ENCODE peak calls at places on chromosomes 13 and 19, in six cellular contexts. M, B, A, J, S and X are unnamed samples.

GRCh38 chr13:68369739-68370138 is 1139.6 kb upstream of the PCDH9 start:
- DNase-seq in M (no peak), B (no peak), A (no peak), J (no peak), S (no peak), X (no peak)

GRCh38 chr13:27183561-27184147 is 12.0 kb upstream of the USP12 start:
- DNase-seq in M (no peak), B (no peak), A (no peak), J (no peak), S (no peak), X (no peak)

GRCh38 chr19:56933014-56933705 is 92.6 kb upstream of the PEG3 start:
- DNase-seq in M (no peak), B (no peak), A (no peak), J (no peak), S (no peak), X (no peak)

GRCh38 chr13:93450226-93450625 is 223.6 kb downstream of the GPC6 start:
- DNase-seq in M (no peak), B (no peak), A (no peak), J (no peak), S (no peak), X (peak; percentile 33)

GRCh38 chr19:8069116-8069973 is 16.8 kb downstream of the CCL25 start:
- DNase-seq in M (no peak), B (no peak), A (no peak), J (no peak), S (no peak), X (no peak)

GRCh38 chr13:85543144-85543543 is 256.1 kb downstream of the SLITRK6 start:
- DNase-seq in M (no peak), B (no peak), A (no peak), J (no peak), S (no peak), X (no peak)

GRCh38 chr19:50551713-50552187 is 16.5 kb downstream of the LRRC4B start:
- DNase-seq in M (no peak), B (no peak), A (no peak), J (no peak), S (no peak), X (no peak)

GRCh38 chr19:1836458-1837221 is 11.6 kb downstream of the REXO1 start:
- DNase-seq in M (no peak), B (no peak), A (no peak), J (no peak), S (no peak), X (no peak)

GRCh38 chr13:108595416-108596257 is 33.8 kb upstream of the MYO16 start:
- DNase-seq in M (no peak), B (no peak), A (no peak), J (no peak), S (no peak), X (no peak)

GRCh38 chr19:485583-486236 is 10.6 kb upstream of the MADCAM1 start:
- DNase-seq in M (peak; percentile 56), B (peak; percentile 48), A (no peak), J (peak; percentile 74), S (no peak), X (no peak)

GRCh38 chr13:46520188-46520587 is 32.8 kb upstream of the LRCH1 start:
- DNase-seq in M (no peak), B (no peak), A (no peak), J (no peak), S (no peak), X (no peak)

GRCh38 chr19:929523-930258 is 3.9 kb downstream of the ARID3A start:
- DNase-seq in M (no peak), B (no peak), A (no peak), J (no peak), S (peak; percentile 13), X (no peak)

GRCh38 chr19:34172661-34173144 is 399 bp downstream of the LSM14A start:
- DNase-seq in M (no peak), B (peak; percentile 31), A (peak; percentile 25), J (no peak), S (no peak), X (peak; percentile 14)

GRCh38 chr19:28148554-28148953 is 1064.4 kb downstream of the UQCRFS1 start:
- DNase-seq in M (no peak), B (no peak), A (no peak), J (no peak), S (no peak), X (no peak)

GRCh38 chr13:49627831-49628652 is at the start of gene ARL11:
- DNase-seq in M (no peak), B (peak; percentile 64), A (peak; percentile 35), J (peak; percentile 85), S (no peak), X (peak; percentile 72)

GRCh38 chr19:1259206-1259872 is 9.8 kb upstream of the CIRBP start:
- DNase-seq in M (peak; percentile 84), B (peak; percentile 85), A (peak; percentile 63), J (peak; percentile 94), S (peak; percentile 67), X (no peak)

GRCh38 chr13:108566413-108567170 is 62.8 kb upstream of the MYO16 start:
- DNase-seq in M (no peak), B (no peak), A (no peak), J (no peak), S (no peak), X (no peak)

GRCh38 chr19:17296278-17296677 is 6.9 kb downstream of the ABHD8 start:
- DNase-seq in M (no peak), B (no peak), A (no peak), J (no peak), S (no peak), X (no peak)

GRCh38 chr13:49806126-49806536 is 13.6 kb upstream of the KPNA3 start:
- DNase-seq in M (no peak), B (no peak), A (no peak), J (no peak), S (no peak), X (no peak)

GRCh38 chr13:67303661-67304333 is 73.7 kb upstream of the PCDH9 start:
- DNase-seq in M (no peak), B (no peak), A (no peak), J (no peak), S (no peak), X (no peak)

GRCh38 chr13:84296386-84296785 is 414.1 kb upstream of the SLITRK1 start:
- DNase-seq in M (no peak), B (no peak), A (no peak), J (no peak), S (no peak), X (no peak)

GRCh38 chr13:46844431-46844830 is 47.5 kb upstream of the ESD start:
- DNase-seq in M (no peak), B (no peak), A (no peak), J (no peak), S (no peak), X (no peak)

GRCh38 chr13:35712907-35713685 is 236.6 kb upstream of the MAB21L1 start:
- DNase-seq in M (no peak), B (no peak), A (no peak), J (no peak), S (no peak), X (peak; percentile 63)

GRCh38 chr19:1651061-1651547 is 1.3 kb downstream of the TCF3 start:
- DNase-seq in M (peak; percentile 54), B (no peak), A (peak; percentile 51), J (no peak), S (no peak), X (peak; percentile 62)

GRCh38 chr19:33268162-33268991 is 34.0 kb downstream of the CEBPA start:
- DNase-seq in M (no peak), B (no peak), A (no peak), J (peak; percentile 55), S (no peak), X (no peak)

GRCh38 chr13:44333950-44334675 is 39.5 kb upstream of the SERP2 start:
- DNase-seq in M (no peak), B (no peak), A (no peak), J (no peak), S (no peak), X (no peak)

GRCh38 chr19:23378948-23379347 is 16.3 kb downstream of the ZNF91 start:
- DNase-seq in M (no peak), B (no peak), A (no peak), J (no peak), S (no peak), X (no peak)

GRCh38 chr19:38362076-38362945 is 12.1 kb upstream of the PSMD8 start:
- DNase-seq in M (peak; percentile 73), B (peak; percentile 85), A (peak; percentile 46), J (peak; percentile 96), S (peak; percentile 68), X (peak; percentile 74)
- H3K27me3 ChIP-seq in M (no peaks in the 10 kb centered on the region), B (peaks cover 36% of the 10 kb centered on the region), A (no peaks in the 10 kb centered on the region), J (no peaks in the 10 kb centered on the region), S (no peaks in the 10 kb centered on the region), X (peaks cover 9% of the 10 kb centered on the region)

GRCh38 chr19:54275951-54276350 is 5.0 kb downstream of the LILRB2 start:
- DNase-seq in M (no peak), B (no peak), A (no peak), J (no peak), S (no peak), X (no peak)

GRCh38 chr19:54271106-54271505 is 9.8 kb downstream of the LILRB2 start:
- DNase-seq in M (no peak), B (no peak), A (no peak), J (peak; percentile 61), S (no peak), X (no peak)

GRCh38 chr19:54279441-54279962 is 1.4 kb downstream of the LILRB2 start:
- DNase-seq in M (no peak), B (no peak), A (no peak), J (no peak), S (no peak), X (no peak)

GRCh38 chr19:54273811-54274210 is 7.1 kb downstream of the LILRB2 start:
- DNase-seq in M (no peak), B (no peak), A (no peak), J (no peak), S (no peak), X (no peak)
- H3K4me1 ChIP-seq in M (no peaks in the 10 kb centered on the region), B (no peaks in the 10 kb centered on the region), A (no peaks in the 10 kb centered on the region), J (no peaks in the 10 kb centered on the region), S (no peaks in the 10 kb centered on the region), X (no peaks in the 10 kb centered on the region)

DNA sequence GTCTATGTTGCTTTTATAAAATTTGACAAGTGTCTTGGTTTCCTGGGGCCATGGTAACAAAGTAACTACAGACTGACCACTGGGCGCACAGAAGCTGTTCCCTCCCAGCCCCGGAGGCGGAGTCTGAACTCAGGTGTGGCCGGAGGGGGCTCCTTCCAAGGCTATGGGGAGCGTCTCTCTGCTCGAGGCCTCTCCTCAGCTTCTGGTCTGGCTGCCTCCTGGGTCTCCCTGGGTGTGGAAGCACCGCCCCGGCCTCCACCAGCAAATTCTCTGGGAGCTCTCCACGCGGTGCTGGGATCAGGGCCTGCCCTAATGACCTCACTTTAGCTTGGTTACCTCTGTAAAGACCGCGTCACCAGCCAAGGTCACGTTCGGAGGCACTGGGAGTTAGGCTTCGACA is 45.7 kb upstream of the F7 start:
- DNase-seq in M (no peak), B (peak; percentile 11), A (no peak), J (peak; percentile 31), S (no peak), X (no peak)
- H3K27me3 ChIP-seq in M (no peaks in the 10 kb centered on the region), B (no peaks in the 10 kb centered on the region), A (no peaks in the 10 kb centered on the region), J (no peaks in the 10 kb centered on the region), S (no peaks in the 10 kb centered on the region), X (no peaks in the 10 kb centered on the region)

GRCh38 chr13:113903912-113904311 is 40.0 kb upstream of the GAS6 start:
- DNase-seq in M (no peak), B (no peak), A (no peak), J (no peak), S (peak; percentile 15), X (no peak)
- H3K4me1 ChIP-seq in M (no peaks in the 10 kb centered on the region), B (peaks cover 15% of the 10 kb centered on the region), A (no peaks in the 10 kb centered on the region), J (no peaks in the 10 kb centered on the region), S (no peaks in the 10 kb centered on the region), X (no peaks in the 10 kb centered on the region)